ENCODE peak calls at places on chromosome X, in ten cellular contexts. Z, E, D, P, H, V, W, A, L and R are unnamed samples.
A peak's percentile ranks its signal among the peaks of the same experiment; 100 is the strongest.

GRCh38 chrX:43971966-43972961 is 926 bp downstream of the NDP start:
- DNase-seq in V (no peak), Z (no peak), E (peak; percentile 51), H (no peak), W (no peak), A (no peak), P (no peak), L (no peak), D (no peak), R (no peak)

GRCh38 chrX:109626637-109627036 is 1.7 kb upstream of the KCNE5 start:
- DNase-seq in P (peak; percentile 11), D (no peak), W (no peak), A (no peak), V (no peak), L (no peak), E (no peak), H (no peak), Z (no peak), R (no peak)

GRCh38 chrX:135632353-135632752 is 81.1 kb upstream of the CT45A1 start:
- DNase-seq in V (no peak), P (no peak), H (peak; percentile 2), L (no peak), W (no peak), E (no peak), Z (no peak), D (peak; percentile 68), A (no peak), R (no peak)

GRCh38 chrX:20595928-20596550 is 329.3 kb upstream of the RPS6KA3 start:
- DNase-seq in V (no peak), W (peak; percentile 70), D (no peak), E (peak; percentile 44), A (peak; percentile 0), P (no peak), H (no peak), Z (no peak), L (no peak), R (peak; percentile 69)

GRCh38 chrX:123695242-123695641 is 37.6 kb downstream of the THOC2 start:
- DNase-seq in D (no peak), V (no peak), Z (no peak), A (no peak), W (no peak), H (no peak), P (no peak), L (no peak), E (no peak), R (no peak)

GRCh38 chrX:136866337-136867095 is 14.0 kb downstream of the RBMX start:
- DNase-seq in D (no peak), V (no peak), L (no peak), E (peak; percentile 9), A (peak; percentile 10), P (no peak), W (no peak), Z (peak; percentile 14), H (no peak), R (no peak)

GRCh38 chrX:119008122-119008744 is 33.8 kb downstream of the LONRF3 start:
- DNase-seq in V (no peak), A (peak; percentile 49), E (no peak), P (peak; percentile 40), W (peak; percentile 46), D (peak; percentile 24), L (peak; percentile 27), H (peak; percentile 16), Z (peak; percentile 6), R (no peak)

GRCh38 chrX:22314211-22314610 is 41.5 kb downstream of the CBLL2 start:
- DNase-seq in H (no peak), A (no peak), P (no peak), V (no peak), L (no peak), Z (no peak), E (peak; percentile 34), D (no peak), W (no peak), R (peak; percentile 2)

GRCh38 chrX:153974726-153975286 is 2.3 kb downstream of the TMEM187 start:
- DNase-seq in Z (peak; percentile 67), V (no peak), L (no peak), W (no peak), D (no peak), P (no peak), H (no peak), A (no peak), E (no peak), R (no peak)

GRCh38 chrX:153973127-153974002 is 811 bp downstream of the TMEM187 start:
- DNase-seq in E (no peak), H (peak; percentile 20), A (no peak), Z (peak; percentile 40), W (no peak), L (no peak), P (no peak), V (no peak), D (no peak), R (no peak)

GRCh38 chrX:153972368-153973126 is at the start of gene TMEM187:
- DNase-seq in Z (peak; percentile 84), V (peak; percentile 76), W (peak; percentile 91), E (peak; percentile 82), A (peak; percentile 89), H (peak; percentile 94), D (peak; percentile 93), L (peak; percentile 93), P (peak; percentile 82), R (peak; percentile 93)

GRCh38 chrX:153971632-153972367 is at the start of gene HCFC1:
- DNase-seq in H (peak; percentile 92), E (peak; percentile 85), V (peak; percentile 69), A (peak; percentile 86), D (peak; percentile 79), P (peak; percentile 69), W (peak; percentile 93), L (peak; percentile 95), Z (peak; percentile 75), R (peak; percentile 93)

GRCh38 chrX:153974003-153974725 is 1.6 kb downstream of the TMEM187 start:
- DNase-seq in L (no peak), D (no peak), P (no peak), Z (no peak), W (peak; percentile 20), H (peak; percentile 17), E (no peak), V (no peak), A (no peak), R (no peak)
- H4K20me1 ChIP-seq in L (peaks cover 9% of the 10 kb centered on the region), D (no peaks in the 10 kb centered on the region), P (peaks cover 7% of the 10 kb centered on the region), Z (peaks cover 6% of the 10 kb centered on the region), W (no peaks in the 10 kb centered on the region), H (no peaks in the 10 kb centered on the region), E (no peaks in the 10 kb centered on the region), V (no peaks in the 10 kb centered on the region), A (no peaks in the 10 kb centered on the region), R (no peaks in the 10 kb centered on the region)

GRCh38 chrX:1419545-1420355 is 27.8 kb upstream of the SLC25A6 start:
- DNase-seq in E (no peak), V (no peak), W (no peak), H (no peak), P (no peak), L (no peak), A (no peak), Z (no peak), D (no peak), R (no peak)
- H3K36me3 ChIP-seq in E (peaks cover 18% of the 10 kb centered on the region), V (peaks cover 23% of the 10 kb centered on the region), W (peaks cover 7% of the 10 kb centered on the region), H (peaks cover 92% of the 10 kb centered on the region), P (peaks cover 16% of the 10 kb centered on the region), L (peaks cover 13% of the 10 kb centered on the region), A (peaks cover 16% of the 10 kb centered on the region), Z (peaks cover 13% of the 10 kb centered on the region), D (no peaks in the 10 kb centered on the region), R (no peaks in the 10 kb centered on the region)

GRCh38 chrX:2485460-2485753 is 15.4 kb downstream of the DHRSX start:
- DNase-seq in A (peak; percentile 58), E (no peak), H (no peak), D (no peak), Z (no peak), L (no peak), V (no peak), P (no peak), W (no peak), R (no peak)

GRCh38 chrX:2486476-2487133 is 14.2 kb downstream of the DHRSX start:
- DNase-seq in H (no peak), L (no peak), Z (no peak), A (no peak), E (no peak), W (no peak), P (no peak), V (no peak), D (no peak), R (no peak)

GRCh38 chrX:2487366-2487765 is 13.4 kb downstream of the DHRSX start:
- DNase-seq in V (no peak), E (no peak), A (no peak), L (no peak), P (no peak), Z (no peak), W (no peak), D (no peak), H (no peak), R (no peak)

GRCh38 chrX:2484721-2485459 is 15.9 kb downstream of the DHRSX start:
- DNase-seq in P (no peak), H (no peak), A (peak; percentile 56), D (no peak), V (no peak), L (peak; percentile 34), E (peak; percentile 58), W (peak; percentile 76), Z (no peak), R (no peak)

DNA sequence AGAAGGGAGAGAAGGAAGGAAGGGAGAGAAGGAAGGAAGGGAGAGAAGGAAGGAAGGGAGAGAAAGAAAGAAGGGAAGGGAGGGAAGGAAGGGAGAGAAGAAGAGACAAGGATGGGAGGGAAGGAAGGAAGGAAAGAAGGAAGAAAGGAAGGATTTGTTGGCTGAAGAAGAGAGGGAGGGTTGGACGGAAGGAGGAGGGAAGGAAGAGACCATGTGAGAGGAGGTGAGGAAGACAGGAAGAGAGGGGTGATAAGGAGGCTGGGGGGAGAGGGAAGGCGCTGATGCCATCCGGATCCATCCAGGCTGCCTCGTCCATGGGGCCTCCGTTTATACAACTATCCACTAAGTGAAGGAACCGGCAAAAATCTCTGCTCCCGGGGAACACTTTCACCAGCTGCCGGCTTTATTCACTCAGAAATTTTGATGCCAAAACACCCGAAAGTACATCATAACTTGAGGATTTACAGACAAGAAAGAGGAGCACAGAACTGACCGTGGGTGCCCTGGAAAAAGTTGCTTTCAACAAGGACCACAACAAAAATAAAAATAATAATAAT is 14.9 kb downstream of the DHRSX start:
- DNase-seq in H (no peak), D (no peak), P (no peak), V (no peak), A (no peak), Z (no peak), W (peak; percentile 3), E (no peak), L (no peak), R (no peak)
- H3K4me1 ChIP-seq in H (peaks cover 2% of the 10 kb centered on the region), D (no peaks in the 10 kb centered on the region), P (peaks cover 3% of the 10 kb centered on the region), V (no peaks in the 10 kb centered on the region), A (peaks cover 15% of the 10 kb centered on the region), Z (no peaks in the 10 kb centered on the region), W (peaks cover 11% of the 10 kb centered on the region), E (peaks cover 9% of the 10 kb centered on the region), L (peaks cover 20% of the 10 kb centered on the region), R (peaks cover 17% of the 10 kb centered on the region)

GRCh38 chrX:40062525-40063193 is 35.1 kb downstream of the BCOR start:
- DNase-seq in P (no peak), L (no peak), W (no peak), E (no peak), H (no peak), A (no peak), Z (no peak), V (no peak), D (no peak), R (peak; percentile 68)

GRCh38 chrX:40063555-40063954 is 34.2 kb downstream of the BCOR start:
- DNase-seq in V (no peak), E (no peak), D (no peak), H (no peak), Z (no peak), L (no peak), P (no peak), W (no peak), A (no peak), R (no peak)

GRCh38 chrX:40065291-40066046 is 32.3 kb downstream of the BCOR start:
- DNase-seq in L (no peak), Z (no peak), V (no peak), D (no peak), P (no peak), E (no peak), H (no peak), A (no peak), W (no peak), R (no peak)

GRCh38 chrX:40061871-40062524 is 35.8 kb downstream of the BCOR start:
- DNase-seq in A (no peak), P (no peak), W (no peak), H (no peak), Z (no peak), D (no peak), L (no peak), E (no peak), V (no peak), R (peak; percentile 52)

GRCh38 chrX:40064055-40064597 is 33.6 kb downstream of the BCOR start:
- DNase-seq in A (peak; percentile 52), W (no peak), L (no peak), H (no peak), D (no peak), P (peak; percentile 40), V (no peak), E (no peak), Z (no peak), R (no peak)
- H4K20me1 ChIP-seq in A (no peaks in the 10 kb centered on the region), W (no peaks in the 10 kb centered on the region), L (peaks cover 53% of the 10 kb centered on the region), H (no peaks in the 10 kb centered on the region), D (peaks cover 4% of the 10 kb centered on the region), P (peaks cover 47% of the 10 kb centered on the region), V (peaks cover 8% of the 10 kb centered on the region), E (no peaks in the 10 kb centered on the region), Z (peaks cover 4% of the 10 kb centered on the region), R (no peaks in the 10 kb centered on the region)